ENCODE peak calls at places on chromosomes 5 and 9, in four cellular contexts. O, K, W and Z are unnamed samples.
A peak's percentile ranks its signal among the peaks of the same experiment; 100 is the strongest.

GRCh38 chr9:27610622-27611021 is 37.3 kb upstream of the C9orf72 start:
- DNase-seq in O (no peak), K (no peak), W (no peak), Z (no peak)

GRCh38 chr9:86909388-86909787 is 37.9 kb downstream of the GAS1 start:
- DNase-seq in W (no peak), K (peak; percentile 83), O (no peak), Z (no peak)

GRCh38 chr9:10678790-10679189 is 66.0 kb upstream of the PTPRD start:
- DNase-seq in K (peak; percentile 71), W (no peak), O (no peak), Z (no peak)

GRCh38 chr5:138523406-138523805 is 19.6 kb downstream of the ETF1 start:
- DNase-seq in W (no peak), O (no peak), K (no peak), Z (no peak)

GRCh38 chr5:174362514-174362913 is 317.0 kb downstream of the NSG2 start:
- DNase-seq in K (no peak), W (no peak), O (no peak), Z (no peak)

GRCh38 chr5:175895701-175896102 is 24.3 kb downstream of the CPLX2 start:
- DNase-seq in K (no peak), W (no peak), O (no peak), Z (no peak)

GRCh38 chr5:5678909-5679308 is 256.4 kb downstream of the ICE1 start:
- DNase-seq in W (no peak), K (no peak), O (no peak), Z (no peak)

GRCh38 chr5:127042593-127042992 is 12.2 kb upstream of the MARCHF3 start:
- DNase-seq in K (peak; percentile 53), W (no peak), O (no peak), Z (no peak)

GRCh38 chr5:29930316-29930715 is 1263.2 kb upstream of the CDH6 start:
- DNase-seq in W (no peak), O (no peak), K (no peak), Z (no peak)

GRCh38 chr9:92439921-92440750 is 15.9 kb upstream of the OMD start:
- DNase-seq in W (no peak), K (peak; percentile 52), O (no peak), Z (no peak)

GRCh38 chr5:134174841-134175839 is 1.6 kb downstream of the SKP1 start:
- DNase-seq in W (no peak), O (no peak), K (peak; percentile 66), Z (no peak)

GRCh38 chr5:135729582-135729879 is 104.9 kb upstream of the SLC25A48 start:
- DNase-seq in K (no peak), W (no peak), O (no peak), Z (no peak)

GRCh38 chr9:72467766-72468738 is 53.4 kb upstream of the TMC1 start:
- DNase-seq in O (no peak), W (no peak), K (no peak), Z (no peak)

GRCh38 chr5:76715734-76716455 is at the start of gene F2R:
- DNase-seq in W (peak; percentile 79), K (peak; percentile 91), O (no peak), Z (peak; percentile 20)
- H3K4me1 ChIP-seq in W (peaks cover 8% of the 10 kb centered on the region), K (peaks cover 5% of the 10 kb centered on the region), O (peaks cover 2% of the 10 kb centered on the region), Z (no peaks in the 10 kb centered on the region)

GRCh38 chr5:128493657-128494329 is 44.3 kb downstream of the FBN2 start:
- DNase-seq in K (no peak), W (no peak), O (no peak), Z (no peak)

GRCh38 chr5:128494516-128494915 is 43.5 kb downstream of the FBN2 start:
- DNase-seq in W (no peak), O (no peak), K (no peak), Z (no peak)

DNA sequence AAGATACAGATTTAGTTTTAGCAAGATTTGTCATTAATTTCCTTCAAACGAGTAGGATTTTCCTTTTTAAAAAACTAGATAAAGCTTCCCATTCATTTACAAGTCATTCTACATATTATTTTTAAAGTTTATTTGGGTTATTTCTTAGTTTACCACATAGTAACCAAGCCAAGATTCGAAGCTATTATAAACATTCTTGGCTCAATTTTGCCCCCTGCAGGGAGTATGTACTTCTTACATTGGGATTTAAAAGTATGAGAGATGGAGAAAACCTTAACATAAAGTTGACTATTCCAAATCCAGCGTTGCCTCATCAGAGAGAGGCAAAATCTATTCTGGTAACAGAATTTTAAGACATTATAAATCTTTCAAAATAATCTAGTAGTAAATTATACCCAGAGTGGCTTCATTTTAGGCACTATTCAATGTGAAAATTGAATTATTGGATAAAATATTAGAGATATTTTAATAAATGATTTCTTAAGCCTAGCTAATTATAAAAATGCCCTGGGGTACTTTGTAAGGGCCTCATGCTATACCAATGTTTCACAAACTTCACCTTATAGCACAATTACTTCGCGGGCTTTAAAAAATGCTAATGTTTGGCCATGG is 39.1 kb downstream of the FBN2 start:
- DNase-seq in K (peak; percentile 84), W (peak; percentile 11), O (no peak), Z (peak; percentile 45)
- H3K4me1 ChIP-seq in K (no peaks in the 10 kb centered on the region), W (no peaks in the 10 kb centered on the region), O (no peaks in the 10 kb centered on the region), Z (no peaks in the 10 kb centered on the region)

DNA sequence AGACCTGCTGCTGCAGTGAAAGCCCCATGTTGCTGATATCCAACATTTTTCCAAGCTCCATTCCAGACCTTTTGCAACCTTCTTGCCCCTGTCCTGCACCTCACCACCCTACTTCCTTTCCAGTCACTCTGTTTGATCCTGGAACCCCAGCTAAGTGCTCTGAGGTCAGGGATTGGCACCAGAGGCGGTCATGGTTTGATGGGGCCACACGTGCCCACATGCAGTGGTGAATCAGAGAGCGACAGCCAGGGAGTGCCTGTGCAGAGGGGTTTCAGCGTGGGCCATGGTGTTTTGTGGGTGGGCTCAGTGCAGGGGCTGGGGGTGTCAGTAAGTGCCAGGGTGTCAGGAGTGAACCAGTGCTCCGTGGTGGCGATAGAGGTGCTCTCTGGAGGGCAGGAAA is 7.2 kb downstream of the TPM2 start:
- DNase-seq in O (no peak), W (no peak), K (no peak), Z (no peak)
- H3K4me1 ChIP-seq in O (peaks cover 4% of the 10 kb centered on the region), W (peaks cover 35% of the 10 kb centered on the region), K (peaks cover 41% of the 10 kb centered on the region), Z (no peaks in the 10 kb centered on the region)

DNA sequence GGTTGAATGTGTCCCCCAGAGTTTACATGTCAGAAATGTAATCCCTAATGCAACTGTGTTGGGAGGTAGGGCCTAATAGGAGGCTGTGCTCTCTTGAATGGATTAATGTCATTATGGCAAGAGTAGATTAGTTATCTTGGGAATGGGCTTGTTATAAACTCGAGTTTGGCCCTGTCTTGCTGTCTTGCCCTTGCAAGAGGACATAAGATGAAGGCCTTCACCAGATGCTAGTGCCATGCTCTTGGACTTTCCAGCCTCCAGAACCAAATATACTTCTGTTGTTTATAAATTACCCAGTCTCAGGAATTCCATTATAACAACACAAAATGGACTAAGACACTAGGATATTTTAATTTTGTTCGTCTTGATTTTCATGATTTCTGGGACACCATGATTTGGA is 5.4 kb downstream of the PIK3R1 start:
- DNase-seq in O (no peak), W (no peak), K (no peak), Z (no peak)
- H3K4me1 ChIP-seq in O (peaks cover 22% of the 10 kb centered on the region), W (peaks cover 27% of the 10 kb centered on the region), K (peaks cover 8% of the 10 kb centered on the region), Z (peaks cover 8% of the 10 kb centered on the region)

GRCh38 chr5:91319667-91320066 is 63.5 kb downstream of the ARRDC3 start:
- DNase-seq in O (no peak), W (no peak), K (no peak), Z (no peak)
- H3K4me1 ChIP-seq in O (no peaks in the 10 kb centered on the region), W (peaks cover 11% of the 10 kb centered on the region), K (no peaks in the 10 kb centered on the region), Z (no peaks in the 10 kb centered on the region)

GRCh38 chr5:150618588-150619281 is 21.7 kb upstream of the SYNPO start:
- DNase-seq in W (no peak), K (peak; percentile 91), O (no peak), Z (no peak)
- H3K4me1 ChIP-seq in W (peaks cover 9% of the 10 kb centered on the region), K (peaks cover 23% of the 10 kb centered on the region), O (peaks cover 35% of the 10 kb centered on the region), Z (peaks cover 5% of the 10 kb centered on the region)

GRCh38 chr9:37126214-37126788 is 5.9 kb downstream of the ZCCHC7 start:
- DNase-seq in K (no peak), W (no peak), O (no peak), Z (no peak)

GRCh38 chr9:37127018-37127417 is 6.6 kb downstream of the ZCCHC7 start:
- DNase-seq in O (no peak), W (no peak), K (no peak), Z (no peak)

GRCh38 chr9:37128051-37128450 is 7.7 kb downstream of the ZCCHC7 start:
- DNase-seq in O (no peak), K (no peak), W (no peak), Z (no peak)
- H3K4me1 ChIP-seq in O (no peaks in the 10 kb centered on the region), K (no peaks in the 10 kb centered on the region), W (no peaks in the 10 kb centered on the region), Z (no peaks in the 10 kb centered on the region)

DNA sequence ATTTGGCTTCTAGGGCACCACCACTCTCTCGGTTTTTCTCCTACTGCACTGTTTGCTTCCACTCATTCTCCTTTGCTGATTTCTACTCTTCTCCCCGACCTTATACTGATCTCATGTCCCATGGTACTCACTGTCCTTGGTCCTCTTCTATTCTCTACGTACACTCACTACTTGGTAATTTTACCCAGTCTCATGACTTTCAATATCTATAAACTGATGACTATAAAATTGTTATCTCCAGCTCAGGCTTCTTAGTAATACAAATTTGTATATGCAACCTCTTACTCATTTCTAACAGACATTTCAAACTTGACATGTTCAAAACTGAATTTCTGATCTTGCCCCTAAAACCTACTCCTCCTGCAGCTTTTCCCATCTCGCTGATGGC is 4.1 kb downstream of the RAPGEF6 start:
- DNase-seq in K (no peak), O (no peak), W (no peak), Z (no peak)
- H3K4me1 ChIP-seq in K (peaks cover 4% of the 10 kb centered on the region), O (peaks cover 20% of the 10 kb centered on the region), W (peaks cover 45% of the 10 kb centered on the region), Z (peaks cover 3% of the 10 kb centered on the region)